ENCODE peak calls at places on chromosomes 12 and 14, in five cellular contexts. N is DND-41, T is stomach, X is SJCRH30, Y is tibial artery. U is an unnamed sample.

GRCh38 chr12:75526655-75527511 is 15.5 kb upstream of the KRR1 start:
- DNase-seq in N (peak; percentile 48), Y (no peak), T (no peak), X (peak; percentile 84), U (no peak)

GRCh38 chr14:60649815-60650381 is 621 bp upstream of the SIX1 start:
- DNase-seq in X (peak; percentile 87), Y (peak; percentile 66), N (no peak), T (no peak), U (no peak)

GRCh38 chr12:52874573-52875435 is 26.0 kb upstream of the KRT78 start:
- DNase-seq in Y (no peak), X (no peak), T (no peak), N (no peak), U (no peak)

GRCh38 chr14:69268223-69268622 is 8.3 kb downstream of the GALNT16 start:
- DNase-seq in Y (peak; percentile 52), X (no peak), T (no peak), N (no peak), U (no peak)

GRCh38 chr14:88993946-88994345 is 169.5 kb downstream of the TTC8 start:
- DNase-seq in T (no peak), N (no peak), Y (no peak), X (no peak), U (no peak)

GRCh38 chr12:98146487-98146886 is 368.9 kb upstream of the TMPO start:
- DNase-seq in Y (no peak), X (no peak), T (no peak), N (no peak), U (no peak)

GRCh38 chr12:125530876-125531275 is 465.6 kb downstream of the AACS start:
- DNase-seq in X (no peak), T (no peak), Y (no peak), N (no peak), U (no peak)

GRCh38 chr12:9711664-9712063 is 21.2 kb downstream of the CLECL1 start:
- DNase-seq in Y (no peak), N (no peak), T (no peak), X (no peak), U (no peak)

GRCh38 chr12:77979597-77980250 is 149.0 kb downstream of the NAV3 start:
- DNase-seq in N (no peak), X (no peak), T (no peak), Y (no peak), U (no peak)

GRCh38 chr12:56954956-56955355 is 2.5 kb downstream of the RDH16 start:
- DNase-seq in Y (no peak), N (no peak), T (no peak), X (no peak), U (no peak)

GRCh38 chr12:88242161-88242925 is 100.2 kb downstream of the TMTC3 start:
- DNase-seq in N (no peak), Y (no peak), T (no peak), X (peak; percentile 4), U (no peak)

GRCh38 chr12:3233813-3234212 is 156.6 kb downstream of the TSPAN9 start:
- DNase-seq in T (no peak), N (no peak), Y (no peak), X (no peak), U (no peak)

GRCh38 chr14:72416892-72417291 is 477.0 kb downstream of the DPF3 start:
- DNase-seq in T (no peak), Y (no peak), X (no peak), N (no peak), U (no peak)

GRCh38 chr12:52441320-52441911 is 7.2 kb upstream of the KRT75 start:
- DNase-seq in T (no peak), X (no peak), Y (no peak), N (no peak), U (no peak)

GRCh38 chr12:92466391-92467305 is 236.1 kb upstream of the PLEKHG7 start:
- DNase-seq in X (peak; percentile 97), Y (no peak), N (no peak), T (no peak), U (no peak)

GRCh38 chr12:21169878-21170472 is 39.0 kb downstream of the SLCO1B1 start:
- DNase-seq in T (peak; percentile 51), N (peak; percentile 61), X (peak; percentile 71), Y (no peak), U (no peak)

GRCh38 chr14:68846466-68846865 is 53.6 kb upstream of the ZFP36L1 start:
- DNase-seq in X (no peak), T (no peak), Y (no peak), N (no peak), U (no peak)

GRCh38 chr12:93972411-93973208 is 175.8 kb upstream of the PLXNC1 start:
- DNase-seq in X (no peak), Y (no peak), N (no peak), T (no peak), U (no peak)

GRCh38 chr12:101116911-101117310 is 93.1 kb downstream of the SLC5A8 start:
- DNase-seq in X (peak; percentile 37), Y (no peak), N (no peak), T (no peak), U (no peak)

GRCh38 chr12:47328831-47329545 is 249.2 kb upstream of the AMIGO2 start:
- DNase-seq in Y (no peak), N (peak; percentile 27), X (no peak), T (no peak), U (no peak)

GRCh38 chr12:42530284-42530683 is 59.3 kb downstream of the PRICKLE1 start:
- DNase-seq in N (no peak), X (no peak), T (no peak), Y (no peak), U (no peak)

GRCh38 chr12:81811066-81811777 is 52.1 kb upstream of the PPFIA2 start:
- DNase-seq in X (no peak), N (no peak), T (no peak), Y (peak; percentile 68), U (no peak)

GRCh38 chr12:31471061-31471460 is 119.9 kb downstream of the DENND5B start:
- DNase-seq in X (no peak), Y (no peak), T (no peak), N (no peak), U (no peak)

DNA sequence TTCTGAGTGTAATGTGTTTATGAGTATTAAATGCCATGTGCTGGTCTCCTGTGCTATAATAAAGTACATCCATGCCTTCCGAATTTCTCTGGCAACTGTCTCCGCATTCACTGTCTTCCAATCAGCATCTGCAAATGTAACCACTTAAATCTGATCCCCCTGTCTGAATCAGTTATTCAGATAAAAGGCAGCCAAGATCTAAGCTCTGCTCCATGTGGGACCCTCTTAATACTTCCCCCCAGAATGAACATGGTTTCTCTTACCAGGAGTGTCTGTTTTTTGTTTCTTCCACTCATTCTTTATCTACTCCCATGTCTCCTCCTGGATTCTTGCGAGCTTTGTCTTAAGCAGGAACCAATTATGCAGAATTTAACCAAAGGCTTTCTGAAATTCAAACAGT is 996.8 kb upstream of the FLRT2 start:
- DNase-seq in N (no peak), Y (no peak), T (no peak), X (no peak), U (no peak)
- H3K9me3 ChIP-seq in N (no peaks in the 10 kb centered on the region), Y (no peaks in the 10 kb centered on the region), T (no peaks in the 10 kb centered on the region), X (no peaks in the 10 kb centered on the region), U (no peaks in the 10 kb centered on the region)

GRCh38 chr12:119691202-119691846 is 23.4 kb downstream of the PRKAB1 start:
- DNase-seq in Y (peak; percentile 4), T (no peak), X (no peak), N (no peak), U (no peak)
- H3K9me3 ChIP-seq in Y (no peaks in the 10 kb centered on the region), T (no peaks in the 10 kb centered on the region), X (no peaks in the 10 kb centered on the region), N (no peaks in the 10 kb centered on the region), U (no peaks in the 10 kb centered on the region)

DNA sequence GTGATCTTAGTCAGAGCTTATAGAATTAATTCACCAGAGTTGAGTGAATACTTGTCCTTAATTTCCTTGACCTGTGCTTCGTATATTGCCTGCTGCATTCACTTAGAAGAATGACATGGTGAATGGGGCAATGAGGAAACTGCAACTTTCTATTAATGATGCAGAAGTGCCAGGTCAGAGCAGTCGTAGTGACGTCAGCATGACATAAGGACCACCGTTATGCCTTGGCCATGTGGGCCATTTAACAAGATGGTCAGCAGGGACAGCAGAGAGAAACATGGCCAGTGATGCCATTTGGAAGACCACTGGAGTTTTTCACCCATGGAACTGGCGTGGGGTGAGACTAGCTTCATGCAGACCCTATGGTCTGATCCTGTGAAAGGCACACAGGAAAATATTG is 1469.4 kb upstream of the TMEM132C start:
- DNase-seq in X (no peak), T (no peak), Y (no peak), N (no peak), U (no peak)
- H3K9me3 ChIP-seq in X (no peaks in the 10 kb centered on the region), T (no peaks in the 10 kb centered on the region), Y (no peaks in the 10 kb centered on the region), N (no peaks in the 10 kb centered on the region), U (no peaks in the 10 kb centered on the region)

DNA sequence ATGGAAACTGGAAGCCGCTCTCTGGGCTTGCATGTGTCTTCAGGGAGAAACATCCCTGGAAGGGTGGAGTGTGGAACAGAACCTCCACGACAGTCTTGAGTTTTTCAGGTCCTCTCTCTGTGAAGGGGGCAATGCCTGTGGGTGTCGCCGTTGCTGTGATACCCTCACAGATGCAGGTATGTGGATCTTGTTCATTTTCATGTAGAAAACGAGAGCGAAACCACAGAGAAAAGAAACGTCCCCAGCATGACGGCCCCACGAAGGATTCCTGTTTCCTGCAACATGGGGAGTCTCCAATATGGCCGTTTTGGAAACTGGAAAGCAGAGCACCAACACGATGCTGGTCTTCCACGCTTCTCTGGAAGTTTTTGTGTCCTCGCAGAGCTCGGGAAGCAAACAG is 187.9 kb downstream of the ALG10 start:
- DNase-seq in T (no peak), N (no peak), X (no peak), Y (no peak), U (no peak)
- H3K9me3 ChIP-seq in T (no peaks in the 10 kb centered on the region), N (peaks cover 17% of the 10 kb centered on the region), X (no peaks in the 10 kb centered on the region), Y (no peaks in the 10 kb centered on the region), U (no peaks in the 10 kb centered on the region)

DNA sequence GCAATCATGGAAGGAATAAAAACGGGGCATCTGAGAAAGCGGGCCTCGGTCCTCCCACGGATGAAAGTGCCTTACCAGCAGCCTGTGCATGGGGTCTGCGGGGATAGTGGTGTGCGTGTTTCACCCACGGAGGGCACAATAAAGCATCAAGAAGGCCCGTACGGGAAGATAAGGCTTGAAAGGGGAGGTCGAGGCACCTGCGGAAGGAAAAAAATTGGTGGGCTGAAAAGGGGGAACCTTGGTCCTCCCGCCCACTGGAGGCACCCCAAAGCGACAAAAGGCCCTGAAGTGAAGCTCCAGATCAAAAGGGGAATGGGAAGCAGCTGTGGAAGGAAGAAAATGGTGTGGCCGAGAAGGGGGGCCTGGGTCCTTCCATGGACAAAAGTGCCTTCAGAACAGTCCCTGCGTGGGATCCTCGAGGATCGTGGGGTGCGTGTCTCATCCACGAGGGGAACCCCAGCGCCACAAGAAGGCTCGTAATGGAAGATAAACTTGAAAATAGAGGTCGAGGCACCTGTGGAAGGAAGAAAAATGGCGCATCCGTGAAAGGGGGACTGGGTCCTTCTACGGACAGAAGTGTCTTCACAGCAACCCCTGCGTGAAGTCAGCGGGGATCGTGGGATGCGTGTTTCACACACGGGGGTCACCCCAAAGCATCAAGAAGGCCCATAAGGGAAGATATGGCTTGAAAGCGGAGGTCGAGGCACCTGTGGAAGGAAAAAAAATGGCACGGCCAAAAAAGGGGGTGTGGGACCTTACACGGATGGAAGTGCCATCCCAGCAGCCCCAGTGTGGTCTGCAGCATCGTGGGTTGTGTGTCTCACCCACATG is 276.9 kb downstream of the ALG10 start:
- DNase-seq in T (no peak), N (no peak), X (no peak), Y (peak; percentile 39), U (no peak)
- H3K9me3 ChIP-seq in T (peaks cover 99% of the 10 kb centered on the region), N (peaks cover 87% of the 10 kb centered on the region), X (no peaks in the 10 kb centered on the region), Y (no peaks in the 10 kb centered on the region), U (no peaks in the 10 kb centered on the region)

DNA sequence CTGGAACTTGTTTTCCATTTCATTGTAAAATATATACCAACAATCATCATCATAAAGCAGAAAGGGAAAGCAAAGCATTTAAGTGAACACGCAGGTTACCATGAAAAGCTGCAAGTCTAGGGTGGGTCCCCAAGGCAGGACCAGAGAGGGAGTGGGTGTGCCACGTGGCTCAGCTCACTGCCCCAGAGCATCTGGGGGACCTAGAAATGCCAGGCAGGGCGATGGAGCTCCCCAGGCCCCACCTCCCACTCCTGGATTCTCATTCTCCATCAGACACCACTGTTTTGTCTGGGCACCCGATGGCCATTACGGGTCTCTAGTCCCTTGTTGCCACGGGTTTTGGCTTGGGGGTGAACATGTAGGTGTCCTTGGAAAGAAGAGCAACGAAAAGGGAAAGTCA is 34.7 kb downstream of the BCL11B start:
- DNase-seq in N (no peak), T (no peak), Y (no peak), X (no peak), U (peak; percentile 17)
- H3K9me3 ChIP-seq in N (no peaks in the 10 kb centered on the region), T (peaks cover 26% of the 10 kb centered on the region), Y (no peaks in the 10 kb centered on the region), X (no peaks in the 10 kb centered on the region), U (no peaks in the 10 kb centered on the region)